ENCODE peak calls at places on chromosomes 3 and 15, in ten cellular contexts. One of them, this sample, is unnamed.

GRCh38 chr15:40002295-40002694 is 36.7 kb downstream of the SRP14 start:
- DNase-seq in GM20000: no peak
- DNase-seq in Calu3: peak
- DNase-seq in HFF-Myc: no peak
- DNase-seq in dorsolateral prefrontal cortex: no peak
- DNase-seq in stomach: peak
- DNase-seq in RWPE1: peak
- DNase-seq in keratinocyte: no peak
- DNase-seq in cardiac muscle cell: no peak
- DNase-seq in GM12865: no peak
- DNase-seq in this sample: no peak

GRCh38 chr15:33029247-33029646 is 165.3 kb downstream of the FMN1 start:
- DNase-seq in GM20000: no peak
- DNase-seq in Calu3: no peak
- DNase-seq in HFF-Myc: no peak
- DNase-seq in dorsolateral prefrontal cortex: no peak
- DNase-seq in stomach: no peak
- DNase-seq in RWPE1: no peak
- DNase-seq in keratinocyte: no peak
- DNase-seq in cardiac muscle cell: no peak
- DNase-seq in GM12865: no peak
- DNase-seq in this sample: no peak

GRCh38 chr15:93047621-93048425 is 41.2 kb downstream of the RGMA start:
- DNase-seq in GM20000: no peak
- DNase-seq in Calu3: no peak
- DNase-seq in HFF-Myc: no peak
- DNase-seq in dorsolateral prefrontal cortex: no peak
- DNase-seq in stomach: no peak
- DNase-seq in RWPE1: no peak
- DNase-seq in keratinocyte: no peak
- DNase-seq in cardiac muscle cell: no peak
- DNase-seq in GM12865: no peak
- DNase-seq in this sample: no peak

GRCh38 chr15:45157056-45157455 is 27.3 kb downstream of the DUOX1 start:
- DNase-seq in GM20000: no peak
- DNase-seq in Calu3: no peak
- DNase-seq in HFF-Myc: no peak
- DNase-seq in dorsolateral prefrontal cortex: no peak
- DNase-seq in stomach: no peak
- DNase-seq in RWPE1: peak
- DNase-seq in keratinocyte: no peak
- DNase-seq in cardiac muscle cell: no peak
- DNase-seq in GM12865: no peak
- DNase-seq in this sample: no peak

GRCh38 chr15:74781673-74782595 is at the start of gene CSK:
- DNase-seq in GM20000: peak
- DNase-seq in Calu3: peak
- DNase-seq in HFF-Myc: no peak
- DNase-seq in dorsolateral prefrontal cortex: peak
- DNase-seq in stomach: peak
- DNase-seq in RWPE1: peak
- DNase-seq in keratinocyte: no peak
- DNase-seq in cardiac muscle cell: peak
- DNase-seq in GM12865: peak
- DNase-seq in this sample: peak

GRCh38 chr3:190086191-190086590 is 34.5 kb downstream of the P3H2 start:
- DNase-seq in GM20000: peak
- DNase-seq in Calu3: no peak
- DNase-seq in HFF-Myc: no peak
- DNase-seq in dorsolateral prefrontal cortex: no peak
- DNase-seq in stomach: no peak
- DNase-seq in RWPE1: no peak
- DNase-seq in keratinocyte: no peak
- DNase-seq in cardiac muscle cell: peak
- DNase-seq in GM12865: peak
- DNase-seq in this sample: peak

GRCh38 chr15:70507772-70508351 is 255.5 kb downstream of the UACA start:
- DNase-seq in GM20000: no peak
- DNase-seq in Calu3: peak
- DNase-seq in HFF-Myc: no peak
- DNase-seq in dorsolateral prefrontal cortex: no peak
- DNase-seq in stomach: peak
- DNase-seq in RWPE1: peak
- DNase-seq in keratinocyte: no peak
- DNase-seq in cardiac muscle cell: no peak
- DNase-seq in GM12865: peak
- DNase-seq in this sample: no peak

GRCh38 chr3:174439621-174440349 is 419.3 kb upstream of the NAALADL2 start:
- DNase-seq in GM20000: no peak
- DNase-seq in Calu3: peak
- DNase-seq in HFF-Myc: peak
- DNase-seq in dorsolateral prefrontal cortex: peak
- DNase-seq in stomach: peak
- DNase-seq in RWPE1: peak
- DNase-seq in keratinocyte: no peak
- DNase-seq in cardiac muscle cell: no peak
- DNase-seq in GM12865: no peak
- DNase-seq in this sample: no peak

GRCh38 chr15:101161656-101162055 is 90.2 kb downstream of the CHSY1 start:
- DNase-seq in GM20000: no peak
- DNase-seq in Calu3: no peak
- DNase-seq in HFF-Myc: no peak
- DNase-seq in dorsolateral prefrontal cortex: no peak
- DNase-seq in stomach: no peak
- DNase-seq in RWPE1: no peak
- DNase-seq in keratinocyte: no peak
- DNase-seq in cardiac muscle cell: no peak
- DNase-seq in GM12865: peak
- DNase-seq in this sample: no peak

GRCh38 chr3:157868881-157869280 is 237.3 kb downstream of the SHOX2 start:
- DNase-seq in GM20000: no peak
- DNase-seq in Calu3: no peak
- DNase-seq in HFF-Myc: no peak
- DNase-seq in dorsolateral prefrontal cortex: no peak
- DNase-seq in stomach: no peak
- DNase-seq in RWPE1: no peak
- DNase-seq in keratinocyte: no peak
- DNase-seq in cardiac muscle cell: no peak
- DNase-seq in GM12865: no peak
- DNase-seq in this sample: no peak

GRCh38 chr15:101023501-101024110 is 104.4 kb downstream of the LRRK1 start:
- DNase-seq in GM20000: no peak
- DNase-seq in Calu3: no peak
- DNase-seq in HFF-Myc: no peak
- DNase-seq in dorsolateral prefrontal cortex: peak
- DNase-seq in stomach: peak
- DNase-seq in RWPE1: no peak
- DNase-seq in keratinocyte: no peak
- DNase-seq in cardiac muscle cell: no peak
- DNase-seq in GM12865: no peak
- DNase-seq in this sample: no peak

GRCh38 chr3:39096775-39097174 is 10.7 kb downstream of the GORASP1 start:
- DNase-seq in GM20000: no peak
- DNase-seq in Calu3: peak
- DNase-seq in HFF-Myc: no peak
- DNase-seq in dorsolateral prefrontal cortex: peak
- DNase-seq in stomach: no peak
- DNase-seq in RWPE1: no peak
- DNase-seq in keratinocyte: no peak
- DNase-seq in cardiac muscle cell: no peak
- DNase-seq in GM12865: no peak
- DNase-seq in this sample: no peak

GRCh38 chr3:55543228-55543627 is 56.1 kb upstream of the WNT5A start:
- DNase-seq in GM20000: no peak
- DNase-seq in Calu3: no peak
- DNase-seq in HFF-Myc: no peak
- DNase-seq in dorsolateral prefrontal cortex: no peak
- DNase-seq in stomach: no peak
- DNase-seq in RWPE1: no peak
- DNase-seq in keratinocyte: no peak
- DNase-seq in cardiac muscle cell: no peak
- DNase-seq in GM12865: no peak
- DNase-seq in this sample: no peak

GRCh38 chr15:68256675-68257450 is 20.7 kb upstream of the FEM1B start:
- DNase-seq in GM20000: peak
- DNase-seq in Calu3: peak
- DNase-seq in HFF-Myc: no peak
- DNase-seq in dorsolateral prefrontal cortex: peak
- DNase-seq in stomach: peak
- DNase-seq in RWPE1: peak
- DNase-seq in keratinocyte: peak
- DNase-seq in cardiac muscle cell: peak
- DNase-seq in GM12865: peak
- DNase-seq in this sample: peak

GRCh38 chr3:61562810-61563613 is 1.6 kb downstream of the PTPRG start:
- DNase-seq in GM20000: peak
- DNase-seq in Calu3: no peak
- DNase-seq in HFF-Myc: no peak
- DNase-seq in dorsolateral prefrontal cortex: no peak
- DNase-seq in stomach: no peak
- DNase-seq in RWPE1: peak
- DNase-seq in keratinocyte: no peak
- DNase-seq in cardiac muscle cell: peak
- DNase-seq in GM12865: no peak
- DNase-seq in this sample: peak

GRCh38 chr3:61562042-61562809 is 855 bp downstream of the PTPRG start:
- DNase-seq in GM20000: peak
- DNase-seq in Calu3: no peak
- DNase-seq in HFF-Myc: no peak
- DNase-seq in dorsolateral prefrontal cortex: no peak
- DNase-seq in stomach: no peak
- DNase-seq in RWPE1: no peak
- DNase-seq in keratinocyte: no peak
- DNase-seq in cardiac muscle cell: peak
- DNase-seq in GM12865: no peak
- DNase-seq in this sample: peak

GRCh38 chr3:61563614-61564404 is 2.4 kb downstream of the PTPRG start:
- DNase-seq in GM20000: peak
- DNase-seq in Calu3: no peak
- DNase-seq in HFF-Myc: no peak
- DNase-seq in dorsolateral prefrontal cortex: no peak
- DNase-seq in stomach: no peak
- DNase-seq in RWPE1: no peak
- DNase-seq in keratinocyte: no peak
- DNase-seq in cardiac muscle cell: peak
- DNase-seq in GM12865: no peak
- DNase-seq in this sample: peak

GRCh38 chr3:61565569-61565968 is 4.2 kb downstream of the PTPRG start:
- DNase-seq in GM20000: no peak
- DNase-seq in Calu3: no peak
- DNase-seq in HFF-Myc: no peak
- DNase-seq in dorsolateral prefrontal cortex: no peak
- DNase-seq in stomach: no peak
- DNase-seq in RWPE1: no peak
- DNase-seq in keratinocyte: no peak
- DNase-seq in cardiac muscle cell: no peak
- DNase-seq in GM12865: no peak
- DNase-seq in this sample: no peak

GRCh38 chr3:61564405-61565059 is 3.2 kb downstream of the PTPRG start:
- DNase-seq in GM20000: peak
- DNase-seq in Calu3: peak
- DNase-seq in HFF-Myc: peak
- DNase-seq in dorsolateral prefrontal cortex: peak
- DNase-seq in stomach: peak
- DNase-seq in RWPE1: no peak
- DNase-seq in keratinocyte: no peak
- DNase-seq in cardiac muscle cell: peak
- DNase-seq in GM12865: peak
- DNase-seq in this sample: peak
- TF ChIP-seq CTCF in GM20000: peak
- TF ChIP-seq CTCF in Calu3: no peak
- TF ChIP-seq CTCF in HFF-Myc: peak
- TF ChIP-seq CTCF in dorsolateral prefrontal cortex: peak
- TF ChIP-seq CTCF in stomach: no peak
- TF ChIP-seq CTCF in RWPE1: peak
- TF ChIP-seq CTCF in keratinocyte: peak
- TF ChIP-seq CTCF in cardiac muscle cell: peak
- TF ChIP-seq CTCF in GM12865: peak
- TF ChIP-seq CTCF in this sample: peak

DNA sequence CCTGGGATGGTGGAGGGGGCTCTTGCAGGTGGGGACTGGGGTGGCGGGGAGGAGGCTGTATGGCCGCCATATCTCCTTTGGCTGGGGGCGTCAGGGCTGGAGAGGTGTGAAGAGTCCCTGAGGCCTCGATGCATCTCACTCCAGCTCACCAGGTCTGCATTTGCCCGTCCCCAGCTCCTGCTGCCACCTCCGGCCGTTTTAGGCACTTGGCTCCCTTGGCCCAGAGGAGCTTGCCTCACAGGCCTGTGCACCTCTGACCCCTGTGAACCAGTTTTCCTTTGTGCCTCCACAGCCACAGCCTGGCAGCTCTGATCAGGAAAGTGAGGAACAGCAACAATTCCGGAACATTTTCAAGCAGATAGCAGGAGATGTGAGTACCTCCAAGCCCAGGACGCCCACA is 49.7 kb downstream of the CAPN3 start:
- DNase-seq in GM20000: no peak
- DNase-seq in Calu3: no peak
- DNase-seq in HFF-Myc: no peak
- DNase-seq in dorsolateral prefrontal cortex: no peak
- DNase-seq in stomach: no peak
- DNase-seq in RWPE1: no peak
- DNase-seq in keratinocyte: no peak
- DNase-seq in cardiac muscle cell: no peak
- DNase-seq in GM12865: no peak
- DNase-seq in this sample: no peak
- TF ChIP-seq CTCF in GM20000: no peak
- TF ChIP-seq CTCF in Calu3: no peak
- TF ChIP-seq CTCF in HFF-Myc: no peak
- TF ChIP-seq CTCF in dorsolateral prefrontal cortex: no peak
- TF ChIP-seq CTCF in stomach: no peak
- TF ChIP-seq CTCF in RWPE1: no peak
- TF ChIP-seq CTCF in keratinocyte: no peak
- TF ChIP-seq CTCF in cardiac muscle cell: no peak
- TF ChIP-seq CTCF in GM12865: no peak
- TF ChIP-seq CTCF in this sample: no peak

DNA sequence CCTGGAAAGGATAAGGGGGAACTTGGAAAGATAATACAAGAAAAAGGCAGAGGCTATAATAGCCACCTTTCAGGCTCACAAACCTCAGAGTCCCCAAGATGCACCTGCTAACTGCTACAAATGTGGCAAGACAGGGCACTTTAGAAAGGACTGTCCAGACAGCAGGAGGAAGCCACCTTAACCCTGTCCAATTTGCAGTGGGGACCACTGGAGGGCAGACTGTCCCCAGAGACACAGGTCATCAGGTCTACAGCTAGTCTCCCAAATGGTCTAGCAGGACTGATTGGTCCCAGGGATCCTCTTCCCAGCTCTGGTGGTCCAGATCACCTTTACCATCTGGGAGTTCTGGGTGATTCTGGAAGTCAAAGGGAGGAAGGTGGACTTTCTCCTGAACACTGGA is 882.5 kb upstream of the GBE1 start:
- DNase-seq in GM20000: no peak
- DNase-seq in Calu3: peak
- DNase-seq in HFF-Myc: no peak
- DNase-seq in dorsolateral prefrontal cortex: no peak
- DNase-seq in stomach: no peak
- DNase-seq in RWPE1: no peak
- DNase-seq in keratinocyte: no peak
- DNase-seq in cardiac muscle cell: peak
- DNase-seq in GM12865: peak
- DNase-seq in this sample: no peak
- TF ChIP-seq CTCF in GM20000: no peak
- TF ChIP-seq CTCF in Calu3: no peak
- TF ChIP-seq CTCF in HFF-Myc: no peak
- TF ChIP-seq CTCF in dorsolateral prefrontal cortex: no peak
- TF ChIP-seq CTCF in stomach: no peak
- TF ChIP-seq CTCF in RWPE1: no peak
- TF ChIP-seq CTCF in keratinocyte: peak
- TF ChIP-seq CTCF in cardiac muscle cell: no peak
- TF ChIP-seq CTCF in GM12865: no peak
- TF ChIP-seq CTCF in this sample: peak

GRCh38 chr15:64356443-64357040 is 569 bp upstream of the CSNK1G1 start:
- DNase-seq in GM20000: no peak
- DNase-seq in Calu3: no peak
- DNase-seq in HFF-Myc: peak
- DNase-seq in dorsolateral prefrontal cortex: no peak
- DNase-seq in stomach: no peak
- DNase-seq in RWPE1: no peak
- DNase-seq in keratinocyte: no peak
- DNase-seq in cardiac muscle cell: no peak
- DNase-seq in GM12865: no peak
- DNase-seq in this sample: no peak
- TF ChIP-seq CTCF in GM20000: no peak
- TF ChIP-seq CTCF in Calu3: peak
- TF ChIP-seq CTCF in HFF-Myc: no peak
- TF ChIP-seq CTCF in dorsolateral prefrontal cortex: peak
- TF ChIP-seq CTCF in stomach: no peak
- TF ChIP-seq CTCF in RWPE1: peak
- TF ChIP-seq CTCF in keratinocyte: peak
- TF ChIP-seq CTCF in cardiac muscle cell: peak
- TF ChIP-seq CTCF in GM12865: no peak
- TF ChIP-seq CTCF in this sample: peak

This sample was measured in GM13977.